ENCODE peak calls at places on chromosomes 2 and 18, in eight cellular contexts. Z is H9, C is mesenchymal stem cell, P is PC-3, A is GM23248, F is HepG2, L is IMR-90, K is DND-41. V is an unnamed sample.
A peak's percentile ranks its signal among the peaks of the same experiment; 100 is the strongest.

GRCh38 chr18:34760444-34760843 is 50.3 kb downstream of the DTNA start:
- DNase-seq in Z (no peak), C (no peak), P (no peak), A (no peak), F (no peak), L (no peak), K (no peak), V (no peak)

GRCh38 chr18:49487711-49488310 is 777 bp upstream of the C18orf32 start:
- DNase-seq in Z (peak; percentile 35), C (peak; percentile 10), P (no peak), A (no peak), F (no peak), L (no peak), K (peak; percentile 11), V (no peak)

GRCh38 chr2:134838143-134838620 is at the start of gene ACMSD:
- DNase-seq in Z (no peak), C (no peak), P (no peak), A (no peak), F (no peak), L (no peak), K (no peak), V (no peak)

GRCh38 chr18:52200406-52200805 is 139.6 kb upstream of the DCC start:
- DNase-seq in Z (no peak), C (no peak), P (no peak), A (no peak), F (no peak), L (no peak), K (no peak), V (no peak)

GRCh38 chr18:35029103-35029502 is 12.1 kb upstream of the MAPRE2 start:
- DNase-seq in Z (no peak), C (peak; percentile 61), P (no peak), A (peak; percentile 86), F (no peak), L (peak; percentile 69), K (no peak), V (no peak)

GRCh38 chr2:130381619-130382018 is 25.8 kb downstream of the PTPN18 start:
- DNase-seq in Z (no peak), C (no peak), P (no peak), A (no peak), F (no peak), L (no peak), K (no peak), V (no peak)

GRCh38 chr2:218406949-218407703 is 7.5 kb downstream of the CTDSP1 start:
- DNase-seq in Z (peak; percentile 51), C (peak; percentile 60), P (peak; percentile 27), A (peak; percentile 67), F (no peak), L (peak; percentile 37), K (peak; percentile 78), V (peak; percentile 87)

GRCh38 chr2:53641290-53641689 is 126.3 kb upstream of the CHAC2 start:
- DNase-seq in Z (no peak), C (no peak), P (no peak), A (no peak), F (no peak), L (no peak), K (no peak), V (no peak)

GRCh38 chr2:9984217-9984739 is 32.8 kb downstream of the GRHL1 start:
- DNase-seq in Z (no peak), C (peak; percentile 64), P (peak; percentile 78), A (peak; percentile 68), F (peak; percentile 38), L (peak; percentile 48), K (peak; percentile 15), V (no peak)

GRCh38 chr2:16952368-16952767 is 286.7 kb upstream of the CYRIA start:
- DNase-seq in Z (no peak), C (no peak), P (no peak), A (no peak), F (no peak), L (no peak), K (no peak), V (no peak)

GRCh38 chr2:215274829-215275228 is 37.0 kb upstream of the ATIC start:
- DNase-seq in Z (no peak), C (no peak), P (no peak), A (no peak), F (no peak), L (no peak), K (no peak), V (no peak)

GRCh38 chr18:5068856-5069255 is 128.2 kb downstream of the AKAIN1 start:
- DNase-seq in Z (no peak), C (no peak), P (no peak), A (peak; percentile 73), F (no peak), L (no peak), K (no peak), V (no peak)

GRCh38 chr2:219508933-219509779 is 5.1 kb upstream of the ASIC4 start:
- DNase-seq in Z (no peak), C (no peak), P (no peak), A (peak; percentile 56), F (no peak), L (no peak), K (no peak), V (no peak)

GRCh38 chr2:133667085-133667484 is 98.8 kb upstream of the NCKAP5 start:
- DNase-seq in Z (no peak), C (peak; percentile 65), P (peak; percentile 82), A (peak; percentile 87), F (no peak), L (peak; percentile 94), K (no peak), V (no peak)

GRCh38 chr2:17813742-17814458 is 2.4 kb upstream of the MSGN1 start:
- DNase-seq in Z (no peak), C (peak; percentile 83), P (no peak), A (peak; percentile 81), F (no peak), L (no peak), K (peak; percentile 73), V (no peak)

GRCh38 chr18:8661754-8662573 is 43.4 kb upstream of the MTCL1 start:
- DNase-seq in Z (peak; percentile 92), C (peak; percentile 48), P (peak; percentile 53), A (peak; percentile 47), F (no peak), L (peak; percentile 28), K (no peak), V (peak; percentile 40)

GRCh38 chr2:16413257-16413656 is 252.4 kb downstream of the CYRIA start:
- DNase-seq in Z (no peak), C (no peak), P (no peak), A (no peak), F (no peak), L (no peak), K (no peak), V (no peak)

GRCh38 chr2:109690822-109691541 is 76.8 kb downstream of the SOWAHC start:
- DNase-seq in Z (no peak), C (peak; percentile 36), P (peak; percentile 49), A (no peak), F (peak; percentile 96), L (peak; percentile 22), K (no peak), V (peak; percentile 93)

GRCh38 chr2:188307850-188308283 is 16.2 kb downstream of the GULP1 start:
- DNase-seq in Z (no peak), C (no peak), P (peak; percentile 71), A (no peak), F (no peak), L (no peak), K (no peak), V (no peak)

GRCh38 chr2:65227035-65227470 is 578 bp upstream of the ACTR2 start:
- DNase-seq in Z (no peak), C (no peak), P (peak; percentile 17), A (peak; percentile 62), F (peak; percentile 18), L (no peak), K (no peak), V (no peak)

DNA sequence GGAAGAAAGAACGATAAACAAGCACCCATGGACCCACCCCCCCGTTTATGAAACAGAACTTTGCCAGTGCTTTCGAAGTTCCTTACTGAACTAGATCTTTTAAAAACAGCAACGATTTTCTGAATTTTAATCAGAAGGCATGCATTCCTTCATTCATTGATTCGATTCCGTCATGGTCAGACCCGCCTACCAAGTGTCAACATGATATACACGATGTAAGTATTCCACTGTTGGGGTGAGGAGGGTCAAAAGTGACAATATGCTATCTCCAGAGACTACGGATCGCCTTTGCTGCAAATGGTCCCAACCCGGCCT is 316 bp upstream of the FMNL2 start:
- DNase-seq in Z (no peak), C (no peak), P (no peak), A (no peak), F (no peak), L (no peak), K (no peak), V (no peak)
- H3K9ac ChIP-seq in Z (peak overlapping the region; percentile 1), C (peak overlapping the region; percentile 95), P (peak overlapping the region; percentile 62), A (peak overlapping the region; percentile 78), F (peak overlapping the region; percentile 87), L (peak overlapping the region; percentile 59), K (no peak overlapping the region), V (peak overlapping the region; percentile 67)

DNA sequence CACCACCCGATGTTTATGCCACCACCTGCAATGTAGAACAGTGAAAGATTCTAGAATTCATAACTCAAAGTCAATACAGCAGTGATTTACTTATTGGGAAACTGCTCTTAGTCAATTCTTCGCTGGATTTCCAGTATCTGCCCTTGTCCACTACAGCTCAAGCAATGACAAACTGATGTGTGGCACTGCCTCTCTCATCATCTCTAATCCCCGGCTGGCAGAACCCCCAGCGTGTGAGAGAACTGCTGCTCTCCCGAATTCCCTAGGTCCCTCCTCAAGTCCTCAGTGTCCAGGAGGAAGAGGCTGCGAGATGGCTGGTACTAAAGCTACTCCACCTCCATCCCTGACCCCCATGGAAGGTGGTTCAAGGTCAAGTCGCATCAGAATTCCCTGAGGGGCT is 1.6 kb downstream of the TXNL4A start:
- DNase-seq in Z (no peak), C (no peak), P (no peak), A (peak; percentile 49), F (no peak), L (no peak), K (no peak), V (no peak)
- H3K9ac ChIP-seq in Z (peak overlapping the region; percentile 20), C (peak overlapping the region; percentile 100), P (peak overlapping the region; percentile 99), A (peak overlapping the region; percentile 93), F (peak overlapping the region; percentile 92), L (peak overlapping the region; percentile 96), K (peak overlapping the region; percentile 94), V (peak overlapping the region; percentile 94)

GRCh38 chr2:147910990-147911473 is 66.2 kb downstream of the ACVR2A start:
- DNase-seq in Z (no peak), C (peak; percentile 70), P (peak; percentile 84), A (peak; percentile 76), F (peak; percentile 54), L (peak; percentile 77), K (peak; percentile 32), V (peak; percentile 26)
- H3K9ac ChIP-seq in Z (no peak overlapping the region), C (peak overlapping the region; percentile 27), P (no peak overlapping the region), A (no peak overlapping the region), F (no peak overlapping the region), L (no peak overlapping the region), K (no peak overlapping the region), V (no peak overlapping the region)

DNA sequence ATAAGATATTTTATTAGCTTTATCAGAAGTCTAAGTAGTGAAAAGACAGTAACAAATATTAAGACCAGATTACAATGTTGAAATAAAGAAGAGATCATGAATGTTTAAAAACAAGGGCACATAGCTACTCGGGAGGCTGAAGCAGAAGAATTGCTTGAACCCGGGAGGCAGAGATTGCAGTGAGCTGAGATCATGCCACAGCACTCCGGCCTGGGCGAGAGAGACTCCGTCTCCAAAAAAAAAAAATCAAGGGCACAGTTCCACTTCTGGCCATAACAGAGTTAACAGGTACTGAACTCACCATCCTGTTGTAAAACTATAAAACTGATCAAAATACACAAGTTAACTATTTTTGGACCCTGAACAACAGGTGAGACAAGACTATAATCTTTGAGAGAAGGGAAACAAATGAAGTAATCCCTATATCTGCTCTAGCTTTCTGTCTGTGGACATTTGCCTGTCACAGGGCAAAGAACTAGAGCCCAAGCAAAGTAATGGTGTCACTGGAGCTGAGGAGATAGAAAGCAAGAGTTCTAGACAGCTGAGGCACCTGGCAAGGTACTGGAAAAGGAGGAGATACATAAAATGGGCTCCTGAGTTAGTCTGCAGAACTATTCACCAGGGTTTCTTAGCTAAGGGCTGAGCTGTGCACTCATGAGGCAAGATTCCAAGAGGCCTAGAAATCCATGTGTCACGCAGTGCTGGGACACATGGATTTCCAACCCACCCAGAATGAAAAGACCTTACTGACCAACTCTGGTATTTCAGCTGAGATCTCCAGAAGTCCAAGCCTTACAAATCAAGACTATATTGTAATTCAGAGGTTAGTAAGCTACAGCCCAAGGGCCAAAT is 15.2 kb downstream of the MMADHC start:
- DNase-seq in Z (no peak), C (no peak), P (no peak), A (peak; percentile 79), F (no peak), L (no peak), K (no peak), V (peak; percentile 28)
- H3K9ac ChIP-seq in Z (no peak overlapping the region), C (peak overlapping the region; percentile 33), P (no peak overlapping the region), A (peak overlapping the region; percentile 18), F (no peak overlapping the region), L (no peak overlapping the region), K (no peak overlapping the region), V (peak overlapping the region; percentile 22)

V was measured in colonic mucosa.